ENCODE peak calls at places on chromosomes 5 and 9, in eight cellular contexts. Z, A, I, O, N, U, H and X are unnamed samples.

GRCh38 chr5:7638456-7638855 is 212.5 kb downstream of the CFAP90 start:
- DNase-seq in A (no peak), I (no peak), N (no peak), O (no peak), H (no peak), Z (no peak), U (peak), X (peak)

GRCh38 chr5:134455466-134455865 is 43.8 kb upstream of the CDKN2AIPNL start:
- DNase-seq in N (no peak), O (no peak), U (no peak), A (no peak), Z (no peak), H (no peak), I (no peak), X (no peak)

GRCh38 chr9:80158150-80158549 is 586.4 kb downstream of the TLE4 start:
- DNase-seq in Z (no peak), U (no peak), O (peak), H (no peak), I (no peak), N (no peak), A (no peak), X (no peak)

GRCh38 chr5:144183254-144183889 is 12.7 kb downstream of the KCTD16 start:
- DNase-seq in U (no peak), Z (no peak), I (no peak), N (peak), A (no peak), O (peak), H (peak), X (peak)

GRCh38 chr9:101999441-101999840 is 261.0 kb upstream of the GRIN3A start:
- DNase-seq in N (no peak), Z (no peak), O (no peak), A (no peak), U (no peak), I (no peak), H (no peak), X (no peak)

GRCh38 chr9:114856210-114856941 is 50.5 kb upstream of the TNFSF15 start:
- DNase-seq in Z (no peak), O (peak), N (peak), I (no peak), H (no peak), A (no peak), U (no peak), X (peak)

GRCh38 chr5:88518131-88519016 is 249.7 kb upstream of the TMEM161B start:
- DNase-seq in U (peak), N (no peak), Z (no peak), I (no peak), H (no peak), O (no peak), A (no peak), X (peak)

GRCh38 chr5:180874804-180875582 is 13.9 kb upstream of the ZFP62 start:
- DNase-seq in U (no peak), O (no peak), Z (no peak), A (no peak), N (no peak), I (no peak), H (no peak), X (no peak)

GRCh38 chr9:127519301-127520166 is 68.2 kb downstream of the LRSAM1 start:
- DNase-seq in N (peak), U (peak), A (peak), H (peak), I (no peak), O (peak), Z (no peak), X (peak)

GRCh38 chr5:177595991-177596774 is 3.7 kb upstream of the B4GALT7 start:
- DNase-seq in Z (no peak), O (no peak), U (no peak), H (no peak), A (no peak), N (no peak), I (no peak), X (no peak)
- TF ChIP-seq CTCF in Z (no peak), O (no peak), U (no peak), H (no peak), A (no peak), N (no peak), I (no peak), X (no peak)

DNA sequence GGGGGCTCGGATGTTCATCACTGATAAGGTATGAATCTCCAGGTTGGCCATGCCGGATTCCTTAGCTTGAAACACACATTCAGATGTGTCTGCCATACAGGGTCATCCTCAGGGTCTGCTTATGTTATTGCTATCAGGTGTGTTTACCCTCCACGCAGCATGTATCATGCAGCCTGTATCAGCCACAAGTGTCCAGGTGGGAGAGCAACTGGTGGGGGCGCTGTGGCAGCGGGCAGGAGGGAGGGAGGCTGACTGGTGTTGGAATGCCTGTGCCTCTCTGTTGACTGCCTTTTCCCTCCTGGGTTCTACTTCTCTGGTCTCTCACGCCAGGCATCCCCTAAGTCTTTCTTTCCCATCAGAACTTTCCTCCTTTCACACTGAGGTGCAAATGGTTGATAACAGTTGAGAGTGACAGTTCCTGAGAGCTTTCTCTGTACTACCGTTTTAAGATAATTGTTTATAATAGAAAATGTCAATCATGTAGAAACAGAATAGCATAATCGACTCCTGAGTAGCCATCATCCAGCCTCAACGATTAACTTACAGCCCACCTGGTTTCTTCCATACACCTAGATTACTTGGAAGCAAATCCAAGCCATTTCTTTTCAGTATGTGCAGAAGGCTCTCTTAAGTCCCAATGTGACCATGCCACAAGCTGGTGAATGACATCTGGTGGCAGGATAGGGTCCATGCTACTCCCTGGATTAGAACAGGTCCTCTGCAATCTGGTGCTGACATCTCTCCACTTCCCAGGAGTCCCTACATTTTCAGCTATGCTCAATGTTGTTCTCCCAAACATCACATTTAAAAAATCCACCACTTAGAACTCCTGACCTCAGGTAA is 86.6 kb downstream of the ACER2 start:
- DNase-seq in Z (no peak), I (no peak), A (no peak), U (no peak), N (no peak), O (no peak), H (no peak), X (no peak)
- TF ChIP-seq CTCF in Z (no peak), I (no peak), A (no peak), U (no peak), N (no peak), O (no peak), H (no peak), X (no peak)

DNA sequence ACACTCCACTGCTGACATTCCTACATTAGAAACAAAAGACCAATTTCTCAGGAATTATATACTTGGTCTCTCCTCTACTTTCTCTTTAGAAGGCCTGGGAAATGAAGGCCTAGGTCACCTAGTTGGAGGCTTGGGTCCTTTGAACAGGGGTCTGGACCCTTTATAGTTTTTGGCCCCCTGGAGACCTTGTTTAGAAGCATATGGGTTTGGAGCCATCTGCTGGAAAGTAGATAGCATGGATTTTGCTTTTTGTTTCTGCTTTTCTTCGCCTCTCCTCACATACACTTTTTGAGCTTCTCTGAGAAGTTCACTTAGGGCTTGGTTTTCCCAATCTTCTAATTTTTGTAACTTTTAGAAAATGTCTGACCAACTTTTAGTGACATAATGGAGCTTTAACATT is 67.1 kb upstream of the CDK20 start:
- DNase-seq in O (peak), Z (no peak), H (no peak), I (no peak), A (no peak), U (no peak), N (peak), X (peak)
- TF ChIP-seq CTCF in O (peak), Z (peak), H (no peak), I (no peak), A (no peak), U (peak), N (peak), X (peak)

DNA sequence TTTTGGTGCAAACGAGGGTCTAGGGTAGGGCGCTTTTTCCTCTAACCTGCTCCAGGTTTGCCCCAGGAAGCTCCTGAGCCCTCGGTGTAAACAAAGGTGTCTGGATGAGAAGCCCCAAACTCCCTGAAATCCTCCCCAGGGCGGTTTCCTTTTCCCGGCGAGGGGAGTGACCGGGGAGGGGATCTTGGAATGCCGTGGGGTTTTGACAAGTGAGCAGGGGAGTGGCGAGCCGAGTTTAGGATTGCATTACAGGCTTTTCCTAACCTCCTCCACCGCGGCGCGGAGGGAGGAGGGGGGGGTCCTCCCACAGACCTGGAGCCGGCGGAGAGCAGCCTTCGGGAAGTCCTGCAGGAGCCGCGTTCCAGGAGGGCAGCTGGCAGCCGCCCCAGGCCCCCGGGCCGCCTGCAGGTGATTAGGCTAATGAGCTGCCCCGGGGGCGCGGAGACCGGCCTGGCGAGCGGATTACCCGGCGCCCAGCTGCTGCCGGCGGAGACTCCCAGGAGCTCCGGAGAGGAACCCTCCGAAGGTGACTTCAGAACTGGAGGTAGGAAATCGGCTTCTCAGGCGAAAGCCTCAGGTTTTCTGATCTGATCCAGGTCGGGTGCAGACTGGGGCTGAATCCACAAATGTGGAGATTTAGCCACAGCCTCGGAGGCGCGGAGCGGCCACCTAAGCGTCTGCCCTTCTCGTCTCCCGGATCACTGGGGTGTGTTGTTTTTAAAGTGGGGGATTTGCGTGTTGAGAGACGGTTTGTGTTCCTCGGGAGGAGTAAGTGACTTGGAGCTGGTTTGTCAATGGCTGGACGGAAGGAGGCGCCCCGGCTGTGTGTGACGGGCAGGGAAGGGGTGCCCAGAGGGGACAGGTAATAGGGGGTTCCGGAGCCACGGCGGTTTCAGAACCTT is 215.9 kb downstream of the PDZD2 start:
- DNase-seq in H (peak), O (peak), U (no peak), A (no peak), Z (peak), I (no peak), N (peak), X (peak)
- TF ChIP-seq CTCF in H (no peak), O (peak), U (peak), A (no peak), Z (no peak), I (peak), N (peak), X (peak)

GRCh38 chr9:7094052-7094451 is 336.3 kb downstream of the KDM4C start:
- DNase-seq in N (peak), U (no peak), H (no peak), I (no peak), A (no peak), O (peak), Z (no peak), X (no peak)
- TF ChIP-seq CTCF in N (peak), U (peak), H (peak), I (peak), A (peak), O (peak), Z (peak), X (peak)

GRCh38 chr9:87909310-87910041 is 8.3 kb upstream of the SPATA31C1 start:
- DNase-seq in U (no peak), Z (no peak), A (peak), I (no peak), N (no peak), O (no peak), H (no peak), X (no peak)
- TF ChIP-seq CTCF in U (no peak), Z (no peak), A (peak), I (no peak), N (no peak), O (no peak), H (no peak), X (no peak)

GRCh38 chr5:141101059-141101458 is 786 bp downstream of the PCDHB3 start:
- DNase-seq in Z (no peak), H (no peak), I (no peak), N (no peak), A (no peak), U (no peak), O (no peak), X (no peak)

GRCh38 chr5:141094481-141095262 is at the start of gene PCDHB2:
- DNase-seq in A (no peak), O (peak), U (no peak), Z (peak), I (no peak), N (peak), H (no peak), X (peak)

GRCh38 chr5:141105350-141105749 is 5.1 kb downstream of the PCDHB3 start:
- DNase-seq in N (no peak), I (no peak), Z (no peak), O (no peak), A (no peak), H (no peak), U (no peak), X (no peak)

GRCh38 chr5:141095263-141095641 is 837 bp downstream of the PCDHB2 start:
- DNase-seq in I (no peak), U (no peak), A (no peak), N (no peak), H (no peak), Z (no peak), O (no peak), X (no peak)

GRCh38 chr5:141100243-141100805 is at the start of gene PCDHB3:
- DNase-seq in N (peak), I (no peak), U (no peak), O (peak), Z (peak), H (no peak), A (no peak), X (peak)
- TF ChIP-seq CTCF in N (no peak), I (peak), U (no peak), O (peak), Z (peak), H (no peak), A (no peak), X (peak)